ENCODE peak calls at places on chromosomes 11 and 22, in eight cellular contexts. One of them, this sample, is unnamed.

GRCh38 chr11:104813532-104813931 is 84.7 kb downstream of the CASP12 start:
- DNase-seq in ovary: no peak
- DNase-seq in CD8-positive, alpha-beta memory T cell: no peak
- DNase-seq in adrenal gland: no peak
- DNase-seq in left ventricle myocardium inferior: no peak
- DNase-seq in Panc1: no peak
- DNase-seq in cardiac muscle cell: no peak
- DNase-seq in RWPE2: no peak
- DNase-seq in this sample: no peak

GRCh38 chr11:86291466-86292262 is 10.4 kb upstream of the HIKESHI start:
- DNase-seq in ovary: peak; percentile 68
- DNase-seq in CD8-positive, alpha-beta memory T cell: peak; percentile 40
- DNase-seq in adrenal gland: peak; percentile 59
- DNase-seq in left ventricle myocardium inferior: no peak
- DNase-seq in Panc1: peak; percentile 48
- DNase-seq in cardiac muscle cell: peak; percentile 64
- DNase-seq in RWPE2: no peak
- DNase-seq in this sample: no peak

GRCh38 chr11:18408558-18409242 is 3.4 kb upstream of the LDHC start:
- DNase-seq in ovary: no peak
- DNase-seq in CD8-positive, alpha-beta memory T cell: no peak
- DNase-seq in adrenal gland: no peak
- DNase-seq in left ventricle myocardium inferior: no peak
- DNase-seq in Panc1: no peak
- DNase-seq in cardiac muscle cell: no peak
- DNase-seq in RWPE2: no peak
- DNase-seq in this sample: no peak

GRCh38 chr11:78516281-78516680 is 58.4 kb downstream of the NARS2 start:
- DNase-seq in ovary: no peak
- DNase-seq in CD8-positive, alpha-beta memory T cell: no peak
- DNase-seq in adrenal gland: no peak
- DNase-seq in left ventricle myocardium inferior: no peak
- DNase-seq in Panc1: no peak
- DNase-seq in cardiac muscle cell: no peak
- DNase-seq in RWPE2: no peak
- DNase-seq in this sample: no peak

GRCh38 chr11:123448798-123449197 is 18.7 kb downstream of the GRAMD1B start:
- DNase-seq in ovary: no peak
- DNase-seq in CD8-positive, alpha-beta memory T cell: no peak
- DNase-seq in adrenal gland: no peak
- DNase-seq in left ventricle myocardium inferior: no peak
- DNase-seq in Panc1: no peak
- DNase-seq in cardiac muscle cell: no peak
- DNase-seq in RWPE2: no peak
- DNase-seq in this sample: no peak

GRCh38 chr11:100709233-100709999 is 22.3 kb downstream of the ARHGAP42 start:
- DNase-seq in ovary: no peak
- DNase-seq in CD8-positive, alpha-beta memory T cell: no peak
- DNase-seq in adrenal gland: no peak
- DNase-seq in left ventricle myocardium inferior: no peak
- DNase-seq in Panc1: no peak
- DNase-seq in cardiac muscle cell: no peak
- DNase-seq in RWPE2: no peak
- DNase-seq in this sample: no peak

GRCh38 chr11:62124186-62125113 is 639 bp downstream of the INCENP start:
- DNase-seq in ovary: no peak
- DNase-seq in CD8-positive, alpha-beta memory T cell: no peak
- DNase-seq in adrenal gland: peak; percentile 34
- DNase-seq in left ventricle myocardium inferior: peak; percentile 32
- DNase-seq in Panc1: no peak
- DNase-seq in cardiac muscle cell: peak; percentile 69
- DNase-seq in RWPE2: no peak
- DNase-seq in this sample: peak; percentile 64

GRCh38 chr11:120431633-120432032 is 79.9 kb upstream of the GRIK4 start:
- DNase-seq in ovary: no peak
- DNase-seq in CD8-positive, alpha-beta memory T cell: no peak
- DNase-seq in adrenal gland: no peak
- DNase-seq in left ventricle myocardium inferior: no peak
- DNase-seq in Panc1: peak; percentile 47
- DNase-seq in cardiac muscle cell: no peak
- DNase-seq in RWPE2: no peak
- DNase-seq in this sample: no peak

GRCh38 chr11:70661763-70662501 is 263.6 kb downstream of the CTTN start:
- DNase-seq in ovary: no peak
- DNase-seq in CD8-positive, alpha-beta memory T cell: no peak
- DNase-seq in adrenal gland: peak; percentile 29
- DNase-seq in left ventricle myocardium inferior: no peak
- DNase-seq in Panc1: no peak
- DNase-seq in cardiac muscle cell: peak; percentile 33
- DNase-seq in RWPE2: no peak
- DNase-seq in this sample: peak; percentile 86

GRCh38 chr11:17730137-17730536 is 4.4 kb upstream of the KCNC1 start:
- DNase-seq in ovary: no peak
- DNase-seq in CD8-positive, alpha-beta memory T cell: no peak
- DNase-seq in adrenal gland: no peak
- DNase-seq in left ventricle myocardium inferior: no peak
- DNase-seq in Panc1: no peak
- DNase-seq in cardiac muscle cell: no peak
- DNase-seq in RWPE2: no peak
- DNase-seq in this sample: no peak

GRCh38 chr11:59849129-59849528 is 3.8 kb upstream of the CBLIF start:
- DNase-seq in ovary: no peak
- DNase-seq in CD8-positive, alpha-beta memory T cell: no peak
- DNase-seq in adrenal gland: no peak
- DNase-seq in left ventricle myocardium inferior: no peak
- DNase-seq in Panc1: no peak
- DNase-seq in cardiac muscle cell: no peak
- DNase-seq in RWPE2: no peak
- DNase-seq in this sample: no peak

GRCh38 chr11:133650082-133650481 is 117.8 kb upstream of the OPCML start:
- DNase-seq in ovary: no peak
- DNase-seq in CD8-positive, alpha-beta memory T cell: no peak
- DNase-seq in adrenal gland: no peak
- DNase-seq in left ventricle myocardium inferior: no peak
- DNase-seq in Panc1: no peak
- DNase-seq in cardiac muscle cell: no peak
- DNase-seq in RWPE2: no peak
- DNase-seq in this sample: no peak

GRCh38 chr11:2419638-2420501 is 19.3 kb downstream of the TSSC4 start:
- DNase-seq in ovary: peak; percentile 79
- DNase-seq in CD8-positive, alpha-beta memory T cell: peak; percentile 47
- DNase-seq in adrenal gland: peak; percentile 68
- DNase-seq in left ventricle myocardium inferior: peak; percentile 77
- DNase-seq in Panc1: peak; percentile 78
- DNase-seq in cardiac muscle cell: peak; percentile 86
- DNase-seq in RWPE2: no peak
- DNase-seq in this sample: peak; percentile 62

GRCh38 chr11:120331301-120331966 is 4.8 kb upstream of the ARHGEF12 start:
- DNase-seq in ovary: no peak
- DNase-seq in CD8-positive, alpha-beta memory T cell: no peak
- DNase-seq in adrenal gland: peak; percentile 52
- DNase-seq in left ventricle myocardium inferior: peak; percentile 43
- DNase-seq in Panc1: no peak
- DNase-seq in cardiac muscle cell: no peak
- DNase-seq in RWPE2: no peak
- DNase-seq in this sample: no peak

GRCh38 chr11:75768112-75768908 is at the start of gene DGAT2:
- DNase-seq in ovary: peak; percentile 70
- DNase-seq in CD8-positive, alpha-beta memory T cell: peak; percentile 62
- DNase-seq in adrenal gland: peak; percentile 65
- DNase-seq in left ventricle myocardium inferior: peak; percentile 78
- DNase-seq in Panc1: peak; percentile 32
- DNase-seq in cardiac muscle cell: peak; percentile 95
- DNase-seq in RWPE2: peak; percentile 61
- DNase-seq in this sample: peak; percentile 40

GRCh38 chr11:82682003-82682751 is 51.5 kb downstream of the FAM181B start:
- DNase-seq in ovary: no peak
- DNase-seq in CD8-positive, alpha-beta memory T cell: peak; percentile 7
- DNase-seq in adrenal gland: peak; percentile 12
- DNase-seq in left ventricle myocardium inferior: no peak
- DNase-seq in Panc1: peak; percentile 25
- DNase-seq in cardiac muscle cell: peak; percentile 55
- DNase-seq in RWPE2: no peak
- DNase-seq in this sample: peak; percentile 28

GRCh38 chr11:75582935-75583709 is 21.1 kb downstream of the SERPINH1 start:
- DNase-seq in ovary: peak; percentile 82
- DNase-seq in CD8-positive, alpha-beta memory T cell: peak; percentile 41
- DNase-seq in adrenal gland: peak; percentile 76
- DNase-seq in left ventricle myocardium inferior: peak; percentile 70
- DNase-seq in Panc1: no peak
- DNase-seq in cardiac muscle cell: peak; percentile 86
- DNase-seq in RWPE2: no peak
- DNase-seq in this sample: peak; percentile 50

GRCh38 chr11:43868852-43869567 is 11.6 kb upstream of the ALKBH3 start:
- DNase-seq in ovary: no peak
- DNase-seq in CD8-positive, alpha-beta memory T cell: peak; percentile 70
- DNase-seq in adrenal gland: no peak
- DNase-seq in left ventricle myocardium inferior: no peak
- DNase-seq in Panc1: no peak
- DNase-seq in cardiac muscle cell: no peak
- DNase-seq in RWPE2: no peak
- DNase-seq in this sample: peak; percentile 56

GRCh38 chr11:127926721-127927120 is 660.6 kb downstream of the ETS1 start:
- DNase-seq in ovary: no peak
- DNase-seq in CD8-positive, alpha-beta memory T cell: no peak
- DNase-seq in adrenal gland: no peak
- DNase-seq in left ventricle myocardium inferior: no peak
- DNase-seq in Panc1: no peak
- DNase-seq in cardiac muscle cell: no peak
- DNase-seq in RWPE2: no peak
- DNase-seq in this sample: no peak

GRCh38 chr11:125364085-125364822 is 131.8 kb downstream of the FEZ1 start:
- DNase-seq in ovary: no peak
- DNase-seq in CD8-positive, alpha-beta memory T cell: no peak
- DNase-seq in adrenal gland: no peak
- DNase-seq in left ventricle myocardium inferior: no peak
- DNase-seq in Panc1: no peak
- DNase-seq in cardiac muscle cell: no peak
- DNase-seq in RWPE2: no peak
- DNase-seq in this sample: no peak

GRCh38 chr11:12139144-12139881 is 28.9 kb downstream of the MICAL2 start:
- DNase-seq in ovary: peak; percentile 63
- DNase-seq in CD8-positive, alpha-beta memory T cell: no peak
- DNase-seq in adrenal gland: no peak
- DNase-seq in left ventricle myocardium inferior: no peak
- DNase-seq in Panc1: no peak
- DNase-seq in cardiac muscle cell: no peak
- DNase-seq in RWPE2: no peak
- DNase-seq in this sample: peak; percentile 68

GRCh38 chr22:46626911-46627805 is 7.0 kb downstream of the GRAMD4 start:
- DNase-seq in ovary: no peak
- DNase-seq in CD8-positive, alpha-beta memory T cell: no peak
- DNase-seq in adrenal gland: no peak
- DNase-seq in left ventricle myocardium inferior: no peak
- DNase-seq in Panc1: no peak
- DNase-seq in cardiac muscle cell: no peak
- DNase-seq in RWPE2: no peak
- DNase-seq in this sample: no peak

GRCh38 chr22:27220349-27220748 is 563.0 kb downstream of the MIAT start:
- DNase-seq in ovary: no peak
- DNase-seq in CD8-positive, alpha-beta memory T cell: no peak
- DNase-seq in adrenal gland: no peak
- DNase-seq in left ventricle myocardium inferior: no peak
- DNase-seq in Panc1: no peak
- DNase-seq in cardiac muscle cell: no peak
- DNase-seq in RWPE2: no peak
- DNase-seq in this sample: no peak

GRCh38 chr22:49866646-49867045 is 13.0 kb downstream of the ZBED4 start:
- DNase-seq in ovary: no peak
- DNase-seq in CD8-positive, alpha-beta memory T cell: no peak
- DNase-seq in adrenal gland: no peak
- DNase-seq in left ventricle myocardium inferior: no peak
- DNase-seq in Panc1: no peak
- DNase-seq in cardiac muscle cell: no peak
- DNase-seq in RWPE2: no peak
- DNase-seq in this sample: no peak

DNA sequence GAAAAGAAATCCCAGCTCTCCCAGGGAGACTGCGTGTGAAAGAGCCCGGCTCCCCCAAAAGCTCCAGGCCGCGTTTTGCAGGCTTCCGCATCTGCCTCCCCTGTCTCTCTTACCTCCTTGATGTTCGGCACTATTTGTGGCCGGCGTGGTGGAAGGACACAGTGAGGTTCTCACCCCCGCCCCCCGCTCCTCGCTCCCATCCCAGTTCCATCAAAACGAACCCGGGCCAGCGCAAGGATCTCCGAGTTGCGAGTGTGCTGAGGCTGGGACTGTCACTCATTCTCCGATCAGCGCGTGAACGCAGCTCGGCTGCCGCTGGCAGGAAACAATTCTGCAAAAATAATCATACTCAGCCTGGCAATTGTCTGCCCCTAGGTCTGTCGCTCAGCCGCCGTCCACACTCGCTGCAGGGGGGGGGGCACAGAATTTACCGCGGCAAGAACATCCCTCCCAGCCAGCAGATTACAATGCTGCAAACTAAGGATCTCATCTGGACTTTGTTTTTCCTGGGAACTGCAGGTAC is at the start of gene NCAM1:
- DNase-seq in ovary: peak; percentile 86
- DNase-seq in CD8-positive, alpha-beta memory T cell: peak; percentile 14
- DNase-seq in adrenal gland: peak; percentile 89
- DNase-seq in left ventricle myocardium inferior: peak; percentile 85
- DNase-seq in Panc1: peak; percentile 20
- DNase-seq in cardiac muscle cell: peak; percentile 96
- DNase-seq in RWPE2: no peak
- DNase-seq in this sample: peak; percentile 90
- H3K4me3 ChIP-seq in ovary: peak within 1 kb of the TSS; percentile 62
- H3K4me3 ChIP-seq in CD8-positive, alpha-beta memory T cell: peak within 1 kb of the TSS; percentile 19
- H3K4me3 ChIP-seq in adrenal gland: peak within 1 kb of the TSS; percentile 22
- H3K4me3 ChIP-seq in left ventricle myocardium inferior: peak within 1 kb of the TSS; percentile 71
- H3K4me3 ChIP-seq in Panc1: peak within 1 kb of the TSS; percentile 50
- H3K4me3 ChIP-seq in cardiac muscle cell: peak within 1 kb of the TSS; percentile 77
- H3K4me3 ChIP-seq in RWPE2: no peak within 1 kb of the TSS
- H3K4me3 ChIP-seq in this sample: peak within 1 kb of the TSS; percentile 63

GRCh38 chr11:69640995-69641581 is at the start of gene CCND1:
- DNase-seq in ovary: no peak
- DNase-seq in CD8-positive, alpha-beta memory T cell: peak; percentile 15
- DNase-seq in adrenal gland: peak; percentile 80
- DNase-seq in left ventricle myocardium inferior: peak; percentile 76
- DNase-seq in Panc1: no peak
- DNase-seq in cardiac muscle cell: peak; percentile 88
- DNase-seq in RWPE2: peak; percentile 76
- DNase-seq in this sample: peak; percentile 99
- H3K4me1 ChIP-seq in ovary: peaks cover 8% of the 10 kb centered on the region
- H3K4me1 ChIP-seq in CD8-positive, alpha-beta memory T cell: peaks cover 39% of the 10 kb centered on the region
- H3K4me1 ChIP-seq in adrenal gland: peaks cover 66% of the 10 kb centered on the region
- H3K4me1 ChIP-seq in left ventricle myocardium inferior: peaks cover 97% of the 10 kb centered on the region
- H3K4me1 ChIP-seq in Panc1: peaks cover 47% of the 10 kb centered on the region
- H3K4me1 ChIP-seq in cardiac muscle cell: peaks cover 9% of the 10 kb centered on the region
- H3K4me1 ChIP-seq in RWPE2: peaks cover 9% of the 10 kb centered on the region
- H3K4me1 ChIP-seq in this sample: peaks cover 65% of the 10 kb centered on the region

GRCh38 chr11:45848654-45849081 is 1.4 kb downstream of the CRY2 start:
- DNase-seq in ovary: no peak
- DNase-seq in CD8-positive, alpha-beta memory T cell: no peak
- DNase-seq in adrenal gland: no peak
- DNase-seq in left ventricle myocardium inferior: no peak
- DNase-seq in Panc1: no peak
- DNase-seq in cardiac muscle cell: no peak
- DNase-seq in RWPE2: no peak
- DNase-seq in this sample: no peak
- H3K27ac ChIP-seq in ovary: no peak overlapping the region
- H3K27ac ChIP-seq in CD8-positive, alpha-beta memory T cell: no peak overlapping the region
- H3K27ac ChIP-seq in adrenal gland: peak overlapping the region; percentile 98
- H3K27ac ChIP-seq in left ventricle myocardium inferior: peak overlapping the region; percentile 99
- H3K27ac ChIP-seq in Panc1: peak overlapping the region; percentile 79
- H3K27ac ChIP-seq in cardiac muscle cell: no peak overlapping the region
- H3K27ac ChIP-seq in RWPE2: no peak overlapping the region
- H3K27ac ChIP-seq in this sample: no peak overlapping the region

GRCh38 chr11:67355023-67355793 is 1.9 kb upstream of the POLD4 start:
- DNase-seq in ovary: peak; percentile 63
- DNase-seq in CD8-positive, alpha-beta memory T cell: no peak
- DNase-seq in adrenal gland: no peak
- DNase-seq in left ventricle myocardium inferior: no peak
- DNase-seq in Panc1: no peak
- DNase-seq in cardiac muscle cell: no peak
- DNase-seq in RWPE2: no peak
- DNase-seq in this sample: no peak
- H3K4me3 ChIP-seq in ovary: no peak overlapping the region
- H3K4me3 ChIP-seq in CD8-positive, alpha-beta memory T cell: no peak overlapping the region
- H3K4me3 ChIP-seq in adrenal gland: no peak overlapping the region
- H3K4me3 ChIP-seq in left ventricle myocardium inferior: peak overlapping the region; percentile 21
- H3K4me3 ChIP-seq in Panc1: no peak overlapping the region
- H3K4me3 ChIP-seq in cardiac muscle cell: no peak overlapping the region
- H3K4me3 ChIP-seq in RWPE2: no peak overlapping the region
- H3K4me3 ChIP-seq in this sample: no peak overlapping the region

This sample was measured in SJSA1.